ENCODE peak calls at places on chromosomes 5 and 9, in nine cellular contexts. M, T, L, C, X, U, G, N and F are unnamed samples.

GRCh38 chr5:173163219-173163618 is 18.9 kb downstream of the BNIP1 start:
- DNase-seq in C (no peak), N (no peak), M (no peak), G (no peak), T (no peak), L (no peak), U (no peak), X (no peak), F (no peak)

GRCh38 chr5:73387630-73388370 is 60.8 kb downstream of the FOXD1 start:
- DNase-seq in C (no peak), T (no peak), M (no peak), G (peak; percentile 37), X (no peak), L (peak; percentile 15), N (no peak), U (no peak), F (no peak)

GRCh38 chr5:141882594-141883183 is 4.5 kb upstream of the PCDH1 start:
- DNase-seq in G (no peak), M (no peak), T (no peak), C (no peak), L (no peak), N (no peak), U (no peak), X (no peak), F (no peak)

GRCh38 chr9:96040591-96041461 is 165.3 kb downstream of the ERCC6L2 start:
- DNase-seq in X (no peak), N (no peak), U (no peak), C (no peak), L (no peak), T (no peak), G (no peak), M (no peak), F (no peak)

GRCh38 chr5:171207256-171207866 is 101.7 kb upstream of the TLX3 start:
- DNase-seq in U (no peak), L (no peak), G (peak; percentile 6), N (no peak), X (no peak), T (peak; percentile 52), M (no peak), C (peak; percentile 2), F (peak; percentile 4)

GRCh38 chr9:6567140-6567591 is 78.4 kb downstream of the GLDC start:
- DNase-seq in U (peak; percentile 65), X (peak; percentile 34), T (peak; percentile 41), L (no peak), G (no peak), M (no peak), N (no peak), C (peak; percentile 75), F (peak; percentile 87)

GRCh38 chr5:21862986-21863385 is 990.2 kb downstream of the CDH12 start:
- DNase-seq in T (no peak), L (no peak), G (no peak), N (no peak), M (no peak), U (no peak), C (no peak), X (no peak), F (no peak)

GRCh38 chr9:88990721-88991065 is 575 bp upstream of the S1PR3 start:
- DNase-seq in M (no peak), G (no peak), L (no peak), C (no peak), U (no peak), N (no peak), X (no peak), T (peak; percentile 17), F (no peak)

GRCh38 chr9:128917151-128917849 is 3.5 kb upstream of the PHYHD1 start:
- DNase-seq in C (peak; percentile 64), U (peak; percentile 47), L (no peak), M (peak; percentile 23), G (no peak), X (no peak), T (no peak), N (peak; percentile 89), F (peak; percentile 33)

GRCh38 chr5:150553402-150553801 is 45.5 kb downstream of the NDST1 start:
- DNase-seq in X (no peak), L (no peak), M (no peak), U (no peak), T (no peak), C (no peak), G (no peak), N (no peak), F (no peak)

GRCh38 chr5:143557061-143557818 is 153.8 kb upstream of the NR3C1 start:
- DNase-seq in U (no peak), X (no peak), C (peak; percentile 75), N (no peak), T (no peak), M (no peak), L (no peak), G (no peak), F (no peak)

GRCh38 chr5:143496928-143497327 is 93.4 kb upstream of the NR3C1 start:
- DNase-seq in T (no peak), L (no peak), N (no peak), C (peak; percentile 22), U (no peak), X (no peak), M (no peak), G (no peak), F (no peak)

GRCh38 chr5:103243665-103244064 is 14.9 kb upstream of the MACIR start:
- DNase-seq in G (no peak), C (no peak), N (no peak), X (no peak), L (no peak), M (no peak), U (no peak), T (no peak), F (no peak)

GRCh38 chr5:39826051-39826450 is 401.3 kb upstream of the DAB2 start:
- DNase-seq in X (no peak), M (no peak), N (no peak), C (no peak), T (no peak), U (no peak), G (no peak), L (no peak), F (no peak)

GRCh38 chr5:174937201-174938130 is 213.1 kb downstream of the MSX2 start:
- DNase-seq in C (no peak), N (no peak), X (no peak), T (no peak), U (no peak), L (no peak), M (no peak), G (no peak), F (no peak)

GRCh38 chr9:109742759-109743388 is 37.1 kb upstream of the PALM2AKAP2 start:
- DNase-seq in U (no peak), L (no peak), N (no peak), T (no peak), G (no peak), X (no peak), M (no peak), C (no peak), F (no peak)

GRCh38 chr9:16475996-16476395 is 394.5 kb downstream of the BNC2 start:
- DNase-seq in U (no peak), M (no peak), N (no peak), X (no peak), G (no peak), L (no peak), C (no peak), T (no peak), F (no peak)

GRCh38 chr5:39420482-39421145 is 4.2 kb downstream of the DAB2 start:
- DNase-seq in U (peak; percentile 76), L (no peak), T (no peak), N (peak; percentile 85), C (peak; percentile 88), M (no peak), X (no peak), G (no peak), F (peak; percentile 68)

GRCh38 chr5:430214-430925 is 12.6 kb upstream of the EXOC3 start:
- DNase-seq in N (peak; percentile 60), M (no peak), U (no peak), G (no peak), L (no peak), C (no peak), T (no peak), X (no peak), F (no peak)

GRCh38 chr9:80134487-80134886 is 562.7 kb downstream of the TLE4 start:
- DNase-seq in X (no peak), N (no peak), G (no peak), T (no peak), C (no peak), U (no peak), L (no peak), M (no peak), F (no peak)

GRCh38 chr9:91655215-91655614 is 231.6 kb upstream of the NFIL3 start:
- DNase-seq in G (no peak), N (no peak), U (no peak), L (no peak), M (no peak), X (no peak), T (no peak), C (no peak), F (no peak)

GRCh38 chr9:82062245-82062644 is 73.7 kb downstream of the SPATA31D1 start:
- DNase-seq in N (no peak), C (no peak), M (no peak), T (no peak), L (no peak), G (no peak), X (no peak), U (no peak), F (no peak)

GRCh38 chr9:7150153-7150890 is 392.5 kb downstream of the KDM4C start:
- DNase-seq in U (no peak), M (no peak), G (peak; percentile 9), T (no peak), C (no peak), N (no peak), X (no peak), L (no peak), F (no peak)

GRCh38 chr5:142495561-142495960 is 170.7 kb upstream of the SPRY4 start:
- DNase-seq in C (no peak), G (no peak), L (no peak), M (no peak), T (no peak), N (no peak), X (no peak), U (no peak), F (no peak)

GRCh38 chr5:55934117-55934613 is 60.6 kb downstream of the IL6ST start:
- DNase-seq in T (peak; percentile 48), X (no peak), L (no peak), C (no peak), M (no peak), N (no peak), G (no peak), U (no peak), F (no peak)

GRCh38 chr9:104144336-104144735 is 50.2 kb downstream of the SMC2 start:
- DNase-seq in C (no peak), X (no peak), U (no peak), G (no peak), L (no peak), M (no peak), N (no peak), T (no peak), F (no peak)